ENCODE peak calls at places on chromosomes 16 and 17, in nine cellular contexts. One of them, this sample, is unnamed.
A peak's percentile ranks its signal among the peaks of the same experiment; 100 is the strongest.

GRCh38 chr17:57633236-57633635 is 111.9 kb downstream of the CCDC182 start:
- DNase-seq in caudate nucleus: no peak
- DNase-seq in activated CD4-positive, CD25-positive, alpha-beta regulatory T cell: no peak
- DNase-seq in psoas muscle: no peak
- DNase-seq in stimulated activated CD8-positive, alpha-beta memory T cell treated with anti-CD3 and anti-CD28 coated beads, Interleukin-12 subunit alpha, Interleukin-12 subunit beta, amount 100 ng/mL, for 4 hours: no peak
- DNase-seq in ACHN: no peak
- DNase-seq in C1 segment of cervical spinal cord: no peak
- DNase-seq in GM12892: no peak
- DNase-seq in activated naive CD4-positive, alpha-beta T cell treated with anti-CD3 and anti-CD28 coated beads, Interleukin-2, amount 50 U/mL, for 16 hours: no peak
- DNase-seq in this sample: no peak

GRCh38 chr17:18951941-18952842 is at the start of gene SLC5A10:
- DNase-seq in caudate nucleus: no peak
- DNase-seq in activated CD4-positive, CD25-positive, alpha-beta regulatory T cell: no peak
- DNase-seq in psoas muscle: no peak
- DNase-seq in stimulated activated CD8-positive, alpha-beta memory T cell treated with anti-CD3 and anti-CD28 coated beads, Interleukin-12 subunit alpha, Interleukin-12 subunit beta, amount 100 ng/mL, for 4 hours: no peak
- DNase-seq in ACHN: peak; percentile 88
- DNase-seq in C1 segment of cervical spinal cord: no peak
- DNase-seq in GM12892: peak; percentile 1
- DNase-seq in activated naive CD4-positive, alpha-beta T cell treated with anti-CD3 and anti-CD28 coated beads, Interleukin-2, amount 50 U/mL, for 16 hours: no peak
- DNase-seq in this sample: no peak

GRCh38 chr17:75808905-75809621 is 24.5 kb downstream of the UNK start:
- DNase-seq in caudate nucleus: no peak
- DNase-seq in activated CD4-positive, CD25-positive, alpha-beta regulatory T cell: no peak
- DNase-seq in psoas muscle: peak; percentile 69
- DNase-seq in stimulated activated CD8-positive, alpha-beta memory T cell treated with anti-CD3 and anti-CD28 coated beads, Interleukin-12 subunit alpha, Interleukin-12 subunit beta, amount 100 ng/mL, for 4 hours: no peak
- DNase-seq in ACHN: peak; percentile 71
- DNase-seq in C1 segment of cervical spinal cord: no peak
- DNase-seq in GM12892: no peak
- DNase-seq in activated naive CD4-positive, alpha-beta T cell treated with anti-CD3 and anti-CD28 coated beads, Interleukin-2, amount 50 U/mL, for 16 hours: no peak
- DNase-seq in this sample: no peak

GRCh38 chr16:55552621-55553020 is 13.9 kb upstream of the CAPNS2 start:
- DNase-seq in caudate nucleus: no peak
- DNase-seq in activated CD4-positive, CD25-positive, alpha-beta regulatory T cell: no peak
- DNase-seq in psoas muscle: no peak
- DNase-seq in stimulated activated CD8-positive, alpha-beta memory T cell treated with anti-CD3 and anti-CD28 coated beads, Interleukin-12 subunit alpha, Interleukin-12 subunit beta, amount 100 ng/mL, for 4 hours: no peak
- DNase-seq in ACHN: no peak
- DNase-seq in C1 segment of cervical spinal cord: no peak
- DNase-seq in GM12892: no peak
- DNase-seq in activated naive CD4-positive, alpha-beta T cell treated with anti-CD3 and anti-CD28 coated beads, Interleukin-2, amount 50 U/mL, for 16 hours: no peak
- DNase-seq in this sample: no peak

GRCh38 chr16:66494916-66495315 is 55.0 kb downstream of the TK2 start:
- DNase-seq in caudate nucleus: no peak
- DNase-seq in activated CD4-positive, CD25-positive, alpha-beta regulatory T cell: no peak
- DNase-seq in psoas muscle: no peak
- DNase-seq in stimulated activated CD8-positive, alpha-beta memory T cell treated with anti-CD3 and anti-CD28 coated beads, Interleukin-12 subunit alpha, Interleukin-12 subunit beta, amount 100 ng/mL, for 4 hours: no peak
- DNase-seq in ACHN: no peak
- DNase-seq in C1 segment of cervical spinal cord: no peak
- DNase-seq in GM12892: no peak
- DNase-seq in activated naive CD4-positive, alpha-beta T cell treated with anti-CD3 and anti-CD28 coated beads, Interleukin-2, amount 50 U/mL, for 16 hours: no peak
- DNase-seq in this sample: no peak

GRCh38 chr17:44187131-44187899 is 543 bp downstream of the TMUB2 start:
- DNase-seq in caudate nucleus: no peak
- DNase-seq in activated CD4-positive, CD25-positive, alpha-beta regulatory T cell: peak; percentile 89
- DNase-seq in psoas muscle: no peak
- DNase-seq in stimulated activated CD8-positive, alpha-beta memory T cell treated with anti-CD3 and anti-CD28 coated beads, Interleukin-12 subunit alpha, Interleukin-12 subunit beta, amount 100 ng/mL, for 4 hours: no peak
- DNase-seq in ACHN: peak; percentile 33
- DNase-seq in C1 segment of cervical spinal cord: no peak
- DNase-seq in GM12892: peak; percentile 81
- DNase-seq in activated naive CD4-positive, alpha-beta T cell treated with anti-CD3 and anti-CD28 coated beads, Interleukin-2, amount 50 U/mL, for 16 hours: no peak
- DNase-seq in this sample: no peak

GRCh38 chr16:30794634-30795033 is 7.6 kb upstream of the ZNF629 start:
- DNase-seq in caudate nucleus: no peak
- DNase-seq in activated CD4-positive, CD25-positive, alpha-beta regulatory T cell: no peak
- DNase-seq in psoas muscle: no peak
- DNase-seq in stimulated activated CD8-positive, alpha-beta memory T cell treated with anti-CD3 and anti-CD28 coated beads, Interleukin-12 subunit alpha, Interleukin-12 subunit beta, amount 100 ng/mL, for 4 hours: no peak
- DNase-seq in ACHN: no peak
- DNase-seq in C1 segment of cervical spinal cord: no peak
- DNase-seq in GM12892: no peak
- DNase-seq in activated naive CD4-positive, alpha-beta T cell treated with anti-CD3 and anti-CD28 coated beads, Interleukin-2, amount 50 U/mL, for 16 hours: no peak
- DNase-seq in this sample: no peak

GRCh38 chr16:84284168-84284722 is 10.4 kb upstream of the WFDC1 start:
- DNase-seq in caudate nucleus: no peak
- DNase-seq in activated CD4-positive, CD25-positive, alpha-beta regulatory T cell: no peak
- DNase-seq in psoas muscle: peak; percentile 54
- DNase-seq in stimulated activated CD8-positive, alpha-beta memory T cell treated with anti-CD3 and anti-CD28 coated beads, Interleukin-12 subunit alpha, Interleukin-12 subunit beta, amount 100 ng/mL, for 4 hours: no peak
- DNase-seq in ACHN: no peak
- DNase-seq in C1 segment of cervical spinal cord: no peak
- DNase-seq in GM12892: no peak
- DNase-seq in activated naive CD4-positive, alpha-beta T cell treated with anti-CD3 and anti-CD28 coated beads, Interleukin-2, amount 50 U/mL, for 16 hours: no peak
- DNase-seq in this sample: no peak

GRCh38 chr16:12340151-12340733 is 363.7 kb downstream of the SNX29 start:
- DNase-seq in caudate nucleus: no peak
- DNase-seq in activated CD4-positive, CD25-positive, alpha-beta regulatory T cell: no peak
- DNase-seq in psoas muscle: no peak
- DNase-seq in stimulated activated CD8-positive, alpha-beta memory T cell treated with anti-CD3 and anti-CD28 coated beads, Interleukin-12 subunit alpha, Interleukin-12 subunit beta, amount 100 ng/mL, for 4 hours: no peak
- DNase-seq in ACHN: peak; percentile 34
- DNase-seq in C1 segment of cervical spinal cord: no peak
- DNase-seq in GM12892: no peak
- DNase-seq in activated naive CD4-positive, alpha-beta T cell treated with anti-CD3 and anti-CD28 coated beads, Interleukin-2, amount 50 U/mL, for 16 hours: no peak
- DNase-seq in this sample: no peak

GRCh38 chr17:72719582-72720493 is 372.6 kb downstream of the SLC39A11 start:
- DNase-seq in caudate nucleus: no peak
- DNase-seq in activated CD4-positive, CD25-positive, alpha-beta regulatory T cell: no peak
- DNase-seq in psoas muscle: no peak
- DNase-seq in stimulated activated CD8-positive, alpha-beta memory T cell treated with anti-CD3 and anti-CD28 coated beads, Interleukin-12 subunit alpha, Interleukin-12 subunit beta, amount 100 ng/mL, for 4 hours: peak; percentile 12
- DNase-seq in ACHN: no peak
- DNase-seq in C1 segment of cervical spinal cord: no peak
- DNase-seq in GM12892: no peak
- DNase-seq in activated naive CD4-positive, alpha-beta T cell treated with anti-CD3 and anti-CD28 coated beads, Interleukin-2, amount 50 U/mL, for 16 hours: peak; percentile 19
- DNase-seq in this sample: peak; percentile 14

GRCh38 chr17:79027925-79028491 is 4.0 kb downstream of the C1QTNF1 start:
- DNase-seq in caudate nucleus: no peak
- DNase-seq in activated CD4-positive, CD25-positive, alpha-beta regulatory T cell: no peak
- DNase-seq in psoas muscle: no peak
- DNase-seq in stimulated activated CD8-positive, alpha-beta memory T cell treated with anti-CD3 and anti-CD28 coated beads, Interleukin-12 subunit alpha, Interleukin-12 subunit beta, amount 100 ng/mL, for 4 hours: no peak
- DNase-seq in ACHN: no peak
- DNase-seq in C1 segment of cervical spinal cord: no peak
- DNase-seq in GM12892: peak; percentile 15
- DNase-seq in activated naive CD4-positive, alpha-beta T cell treated with anti-CD3 and anti-CD28 coated beads, Interleukin-2, amount 50 U/mL, for 16 hours: no peak
- DNase-seq in this sample: no peak

GRCh38 chr17:4221899-4222659 is 41.7 kb downstream of the ANKFY1 start:
- DNase-seq in caudate nucleus: no peak
- DNase-seq in activated CD4-positive, CD25-positive, alpha-beta regulatory T cell: no peak
- DNase-seq in psoas muscle: no peak
- DNase-seq in stimulated activated CD8-positive, alpha-beta memory T cell treated with anti-CD3 and anti-CD28 coated beads, Interleukin-12 subunit alpha, Interleukin-12 subunit beta, amount 100 ng/mL, for 4 hours: no peak
- DNase-seq in ACHN: no peak
- DNase-seq in C1 segment of cervical spinal cord: no peak
- DNase-seq in GM12892: no peak
- DNase-seq in activated naive CD4-positive, alpha-beta T cell treated with anti-CD3 and anti-CD28 coated beads, Interleukin-2, amount 50 U/mL, for 16 hours: no peak
- DNase-seq in this sample: no peak

GRCh38 chr16:50731989-50732589 is 9.8 kb upstream of the CYLD start:
- DNase-seq in caudate nucleus: no peak
- DNase-seq in activated CD4-positive, CD25-positive, alpha-beta regulatory T cell: no peak
- DNase-seq in psoas muscle: no peak
- DNase-seq in stimulated activated CD8-positive, alpha-beta memory T cell treated with anti-CD3 and anti-CD28 coated beads, Interleukin-12 subunit alpha, Interleukin-12 subunit beta, amount 100 ng/mL, for 4 hours: no peak
- DNase-seq in ACHN: no peak
- DNase-seq in C1 segment of cervical spinal cord: no peak
- DNase-seq in GM12892: no peak
- DNase-seq in activated naive CD4-positive, alpha-beta T cell treated with anti-CD3 and anti-CD28 coated beads, Interleukin-2, amount 50 U/mL, for 16 hours: no peak
- DNase-seq in this sample: no peak

GRCh38 chr17:36778458-36778857 is 158.8 kb upstream of the LHX1 start:
- DNase-seq in caudate nucleus: no peak
- DNase-seq in activated CD4-positive, CD25-positive, alpha-beta regulatory T cell: no peak
- DNase-seq in psoas muscle: no peak
- DNase-seq in stimulated activated CD8-positive, alpha-beta memory T cell treated with anti-CD3 and anti-CD28 coated beads, Interleukin-12 subunit alpha, Interleukin-12 subunit beta, amount 100 ng/mL, for 4 hours: no peak
- DNase-seq in ACHN: peak; percentile 30
- DNase-seq in C1 segment of cervical spinal cord: no peak
- DNase-seq in GM12892: no peak
- DNase-seq in activated naive CD4-positive, alpha-beta T cell treated with anti-CD3 and anti-CD28 coated beads, Interleukin-2, amount 50 U/mL, for 16 hours: no peak
- DNase-seq in this sample: no peak

GRCh38 chr16:53159781-53160436 is 105.1 kb downstream of the CHD9 start:
- DNase-seq in caudate nucleus: no peak
- DNase-seq in activated CD4-positive, CD25-positive, alpha-beta regulatory T cell: no peak
- DNase-seq in psoas muscle: no peak
- DNase-seq in stimulated activated CD8-positive, alpha-beta memory T cell treated with anti-CD3 and anti-CD28 coated beads, Interleukin-12 subunit alpha, Interleukin-12 subunit beta, amount 100 ng/mL, for 4 hours: no peak
- DNase-seq in ACHN: peak; percentile 72
- DNase-seq in C1 segment of cervical spinal cord: no peak
- DNase-seq in GM12892: no peak
- DNase-seq in activated naive CD4-positive, alpha-beta T cell treated with anti-CD3 and anti-CD28 coated beads, Interleukin-2, amount 50 U/mL, for 16 hours: no peak
- DNase-seq in this sample: no peak

GRCh38 chr17:17509601-17510425 is 13.6 kb upstream of the RASD1 start:
- DNase-seq in caudate nucleus: no peak
- DNase-seq in activated CD4-positive, CD25-positive, alpha-beta regulatory T cell: no peak
- DNase-seq in psoas muscle: peak; percentile 9
- DNase-seq in stimulated activated CD8-positive, alpha-beta memory T cell treated with anti-CD3 and anti-CD28 coated beads, Interleukin-12 subunit alpha, Interleukin-12 subunit beta, amount 100 ng/mL, for 4 hours: no peak
- DNase-seq in ACHN: no peak
- DNase-seq in C1 segment of cervical spinal cord: no peak
- DNase-seq in GM12892: no peak
- DNase-seq in activated naive CD4-positive, alpha-beta T cell treated with anti-CD3 and anti-CD28 coated beads, Interleukin-2, amount 50 U/mL, for 16 hours: no peak
- DNase-seq in this sample: no peak

GRCh38 chr16:57266531-57267268 is 17.8 kb downstream of the PLLP start:
- DNase-seq in caudate nucleus: no peak
- DNase-seq in activated CD4-positive, CD25-positive, alpha-beta regulatory T cell: no peak
- DNase-seq in psoas muscle: no peak
- DNase-seq in stimulated activated CD8-positive, alpha-beta memory T cell treated with anti-CD3 and anti-CD28 coated beads, Interleukin-12 subunit alpha, Interleukin-12 subunit beta, amount 100 ng/mL, for 4 hours: no peak
- DNase-seq in ACHN: peak; percentile 30
- DNase-seq in C1 segment of cervical spinal cord: no peak
- DNase-seq in GM12892: no peak
- DNase-seq in activated naive CD4-positive, alpha-beta T cell treated with anti-CD3 and anti-CD28 coated beads, Interleukin-2, amount 50 U/mL, for 16 hours: peak; percentile 42
- DNase-seq in this sample: peak; percentile 20

GRCh38 chr17:34628883-34629282 is 49.5 kb downstream of the TMEM132E start:
- DNase-seq in caudate nucleus: no peak
- DNase-seq in activated CD4-positive, CD25-positive, alpha-beta regulatory T cell: no peak
- DNase-seq in psoas muscle: no peak
- DNase-seq in stimulated activated CD8-positive, alpha-beta memory T cell treated with anti-CD3 and anti-CD28 coated beads, Interleukin-12 subunit alpha, Interleukin-12 subunit beta, amount 100 ng/mL, for 4 hours: no peak
- DNase-seq in ACHN: no peak
- DNase-seq in C1 segment of cervical spinal cord: no peak
- DNase-seq in GM12892: no peak
- DNase-seq in activated naive CD4-positive, alpha-beta T cell treated with anti-CD3 and anti-CD28 coated beads, Interleukin-2, amount 50 U/mL, for 16 hours: no peak
- DNase-seq in this sample: no peak

GRCh38 chr17:82754297-82755208 is 2.7 kb downstream of the TBCD start:
- DNase-seq in caudate nucleus: peak; percentile 45
- DNase-seq in activated CD4-positive, CD25-positive, alpha-beta regulatory T cell: no peak
- DNase-seq in psoas muscle: no peak
- DNase-seq in stimulated activated CD8-positive, alpha-beta memory T cell treated with anti-CD3 and anti-CD28 coated beads, Interleukin-12 subunit alpha, Interleukin-12 subunit beta, amount 100 ng/mL, for 4 hours: no peak
- DNase-seq in ACHN: no peak
- DNase-seq in C1 segment of cervical spinal cord: no peak
- DNase-seq in GM12892: no peak
- DNase-seq in activated naive CD4-positive, alpha-beta T cell treated with anti-CD3 and anti-CD28 coated beads, Interleukin-2, amount 50 U/mL, for 16 hours: no peak
- DNase-seq in this sample: no peak

GRCh38 chr16:262121-262745 is 13.5 kb downstream of the RGS11 start:
- DNase-seq in caudate nucleus: no peak
- DNase-seq in activated CD4-positive, CD25-positive, alpha-beta regulatory T cell: no peak
- DNase-seq in psoas muscle: no peak
- DNase-seq in stimulated activated CD8-positive, alpha-beta memory T cell treated with anti-CD3 and anti-CD28 coated beads, Interleukin-12 subunit alpha, Interleukin-12 subunit beta, amount 100 ng/mL, for 4 hours: no peak
- DNase-seq in ACHN: no peak
- DNase-seq in C1 segment of cervical spinal cord: no peak
- DNase-seq in GM12892: no peak
- DNase-seq in activated naive CD4-positive, alpha-beta T cell treated with anti-CD3 and anti-CD28 coated beads, Interleukin-2, amount 50 U/mL, for 16 hours: no peak
- DNase-seq in this sample: no peak

GRCh38 chr17:4738136-4739121 is 1.2 kb upstream of the ZMYND15 start:
- DNase-seq in caudate nucleus: no peak
- DNase-seq in activated CD4-positive, CD25-positive, alpha-beta regulatory T cell: no peak
- DNase-seq in psoas muscle: no peak
- DNase-seq in stimulated activated CD8-positive, alpha-beta memory T cell treated with anti-CD3 and anti-CD28 coated beads, Interleukin-12 subunit alpha, Interleukin-12 subunit beta, amount 100 ng/mL, for 4 hours: no peak
- DNase-seq in ACHN: peak; percentile 25
- DNase-seq in C1 segment of cervical spinal cord: no peak
- DNase-seq in GM12892: no peak
- DNase-seq in activated naive CD4-positive, alpha-beta T cell treated with anti-CD3 and anti-CD28 coated beads, Interleukin-2, amount 50 U/mL, for 16 hours: no peak
- DNase-seq in this sample: no peak

GRCh38 chr16:65180986-65181710 is 59.3 kb upstream of the CDH11 start:
- DNase-seq in caudate nucleus: no peak
- DNase-seq in activated CD4-positive, CD25-positive, alpha-beta regulatory T cell: no peak
- DNase-seq in psoas muscle: no peak
- DNase-seq in stimulated activated CD8-positive, alpha-beta memory T cell treated with anti-CD3 and anti-CD28 coated beads, Interleukin-12 subunit alpha, Interleukin-12 subunit beta, amount 100 ng/mL, for 4 hours: no peak
- DNase-seq in ACHN: no peak
- DNase-seq in C1 segment of cervical spinal cord: no peak
- DNase-seq in GM12892: no peak
- DNase-seq in activated naive CD4-positive, alpha-beta T cell treated with anti-CD3 and anti-CD28 coated beads, Interleukin-2, amount 50 U/mL, for 16 hours: no peak
- DNase-seq in this sample: no peak

GRCh38 chr17:34384822-34385605 is 22.0 kb upstream of the CCL1 start:
- DNase-seq in caudate nucleus: no peak
- DNase-seq in activated CD4-positive, CD25-positive, alpha-beta regulatory T cell: no peak
- DNase-seq in psoas muscle: no peak
- DNase-seq in stimulated activated CD8-positive, alpha-beta memory T cell treated with anti-CD3 and anti-CD28 coated beads, Interleukin-12 subunit alpha, Interleukin-12 subunit beta, amount 100 ng/mL, for 4 hours: no peak
- DNase-seq in ACHN: no peak
- DNase-seq in C1 segment of cervical spinal cord: no peak
- DNase-seq in GM12892: no peak
- DNase-seq in activated naive CD4-positive, alpha-beta T cell treated with anti-CD3 and anti-CD28 coated beads, Interleukin-2, amount 50 U/mL, for 16 hours: no peak
- DNase-seq in this sample: no peak

GRCh38 chr16:66752379-66752778 is 970 bp upstream of the DYNC1LI2 start:
- DNase-seq in caudate nucleus: no peak
- DNase-seq in activated CD4-positive, CD25-positive, alpha-beta regulatory T cell: no peak
- DNase-seq in psoas muscle: no peak
- DNase-seq in stimulated activated CD8-positive, alpha-beta memory T cell treated with anti-CD3 and anti-CD28 coated beads, Interleukin-12 subunit alpha, Interleukin-12 subunit beta, amount 100 ng/mL, for 4 hours: no peak
- DNase-seq in ACHN: no peak
- DNase-seq in C1 segment of cervical spinal cord: no peak
- DNase-seq in GM12892: no peak
- DNase-seq in activated naive CD4-positive, alpha-beta T cell treated with anti-CD3 and anti-CD28 coated beads, Interleukin-2, amount 50 U/mL, for 16 hours: no peak
- DNase-seq in this sample: no peak

GRCh38 chr17:50952889-50953288 is 86.7 kb upstream of the TOB1 start:
- DNase-seq in caudate nucleus: no peak
- DNase-seq in activated CD4-positive, CD25-positive, alpha-beta regulatory T cell: no peak
- DNase-seq in psoas muscle: no peak
- DNase-seq in stimulated activated CD8-positive, alpha-beta memory T cell treated with anti-CD3 and anti-CD28 coated beads, Interleukin-12 subunit alpha, Interleukin-12 subunit beta, amount 100 ng/mL, for 4 hours: no peak
- DNase-seq in ACHN: no peak
- DNase-seq in C1 segment of cervical spinal cord: no peak
- DNase-seq in GM12892: no peak
- DNase-seq in activated naive CD4-positive, alpha-beta T cell treated with anti-CD3 and anti-CD28 coated beads, Interleukin-2, amount 50 U/mL, for 16 hours: no peak
- DNase-seq in this sample: no peak

GRCh38 chr16:3058173-3059030 is 7.0 kb upstream of the IL32 start:
- DNase-seq in caudate nucleus: peak; percentile 32
- DNase-seq in activated CD4-positive, CD25-positive, alpha-beta regulatory T cell: no peak
- DNase-seq in psoas muscle: peak; percentile 42
- DNase-seq in stimulated activated CD8-positive, alpha-beta memory T cell treated with anti-CD3 and anti-CD28 coated beads, Interleukin-12 subunit alpha, Interleukin-12 subunit beta, amount 100 ng/mL, for 4 hours: no peak
- DNase-seq in ACHN: peak; percentile 71
- DNase-seq in C1 segment of cervical spinal cord: no peak
- DNase-seq in GM12892: no peak
- DNase-seq in activated naive CD4-positive, alpha-beta T cell treated with anti-CD3 and anti-CD28 coated beads, Interleukin-2, amount 50 U/mL, for 16 hours: peak; percentile 56
- DNase-seq in this sample: peak; percentile 46

GRCh38 chr17:18144261-18144660 is 35.7 kb downstream of the MYO15A start:
- DNase-seq in caudate nucleus: no peak
- DNase-seq in activated CD4-positive, CD25-positive, alpha-beta regulatory T cell: no peak
- DNase-seq in psoas muscle: no peak
- DNase-seq in stimulated activated CD8-positive, alpha-beta memory T cell treated with anti-CD3 and anti-CD28 coated beads, Interleukin-12 subunit alpha, Interleukin-12 subunit beta, amount 100 ng/mL, for 4 hours: no peak
- DNase-seq in ACHN: no peak
- DNase-seq in C1 segment of cervical spinal cord: no peak
- DNase-seq in GM12892: no peak
- DNase-seq in activated naive CD4-positive, alpha-beta T cell treated with anti-CD3 and anti-CD28 coated beads, Interleukin-2, amount 50 U/mL, for 16 hours: no peak
- DNase-seq in this sample: no peak

GRCh38 chr17:69732272-69732671 is 317.8 kb downstream of the MAP2K6 start:
- DNase-seq in caudate nucleus: no peak
- DNase-seq in activated CD4-positive, CD25-positive, alpha-beta regulatory T cell: no peak
- DNase-seq in psoas muscle: no peak
- DNase-seq in stimulated activated CD8-positive, alpha-beta memory T cell treated with anti-CD3 and anti-CD28 coated beads, Interleukin-12 subunit alpha, Interleukin-12 subunit beta, amount 100 ng/mL, for 4 hours: no peak
- DNase-seq in ACHN: peak; percentile 86
- DNase-seq in C1 segment of cervical spinal cord: no peak
- DNase-seq in GM12892: no peak
- DNase-seq in activated naive CD4-positive, alpha-beta T cell treated with anti-CD3 and anti-CD28 coated beads, Interleukin-2, amount 50 U/mL, for 16 hours: no peak
- DNase-seq in this sample: no peak

GRCh38 chr17:77948690-77949114 is 9.8 kb upstream of the TNRC6C start:
- DNase-seq in caudate nucleus: peak; percentile 4
- DNase-seq in activated CD4-positive, CD25-positive, alpha-beta regulatory T cell: no peak
- DNase-seq in psoas muscle: no peak
- DNase-seq in stimulated activated CD8-positive, alpha-beta memory T cell treated with anti-CD3 and anti-CD28 coated beads, Interleukin-12 subunit alpha, Interleukin-12 subunit beta, amount 100 ng/mL, for 4 hours: no peak
- DNase-seq in ACHN: peak; percentile 28
- DNase-seq in C1 segment of cervical spinal cord: peak; percentile 50
- DNase-seq in GM12892: no peak
- DNase-seq in activated naive CD4-positive, alpha-beta T cell treated with anti-CD3 and anti-CD28 coated beads, Interleukin-2, amount 50 U/mL, for 16 hours: no peak
- DNase-seq in this sample: no peak